ENCODE peak calls at places on chromosome 6, in four cellular contexts. K is stimulated activated naive CD4-positive, alpha-beta T cell; X is GM04504; H is uterus. V is an unnamed sample.

GRCh38 chr6:18693923-18694322 is 306.8 kb downstream of the RNF144B start:
- DNase-seq in K (no peak), H (no peak), X (no peak), V (no peak)

GRCh38 chr6:149484733-149485700 is at the start of gene ZC3H12D:
- DNase-seq in X (peak; percentile 28), K (peak; percentile 78), H (no peak), V (peak; percentile 87)

GRCh38 chr6:151060096-151060741 is 179.5 kb upstream of the AKAP12 start:
- DNase-seq in H (no peak), X (peak; percentile 83), K (no peak), V (no peak)

GRCh38 chr6:47669684-47670515 is 28.5 kb upstream of the ADGRF4 start:
- DNase-seq in H (no peak), K (no peak), X (no peak), V (no peak)

GRCh38 chr6:49325901-49326300 is 137.2 kb downstream of the MMUT start:
- DNase-seq in H (no peak), X (no peak), K (no peak), V (no peak)

GRCh38 chr6:123810214-123810613 is 6.5 kb downstream of the NKAIN2 start:
- DNase-seq in K (no peak), X (no peak), H (no peak), V (no peak)

GRCh38 chr6:30964075-30964474 is 19.4 kb upstream of the MUC21 start:
- DNase-seq in X (no peak), K (no peak), H (no peak), V (no peak)

GRCh38 chr6:34391023-34391485 is 1.4 kb downstream of the NUDT3 start:
- DNase-seq in H (peak; percentile 25), X (peak; percentile 71), K (no peak), V (no peak)

GRCh38 chr6:68635706-68636513 is 828 bp downstream of the ADGRB3 start:
- DNase-seq in H (peak; percentile 22), K (no peak), X (no peak), V (peak; percentile 37)

GRCh38 chr6:112781236-112781635 is 434.1 kb downstream of the RFPL4B start:
- DNase-seq in H (no peak), X (no peak), K (no peak), V (no peak)

V was measured in left lung.